ENCODE peak calls at places on chromosomes 7 and 10, in seven cellular contexts. N is suprapubic skin, R is GM23338, I is endothelial cell, E is mesothelial cell of epicardium, A is HFF-Myc, B is type B pancreatic cell. M is an unnamed sample.

GRCh38 chr10:31706921-31707571 is 221.6 kb downstream of the ARHGAP12 start:
- DNase-seq in R (no peak), A (no peak), E (no peak), N (no peak), I (no peak), B (no peak), M (no peak)

GRCh38 chr7:44768663-44769361 is 20.2 kb downstream of the ZMIZ2 start:
- DNase-seq in A (no peak), I (no peak), N (no peak), B (no peak), E (no peak), R (no peak), M (no peak)

GRCh38 chr10:75514830-75515229 is 83.4 kb downstream of the LRMDA start:
- DNase-seq in B (no peak), R (no peak), N (no peak), E (no peak), I (no peak), A (no peak), M (no peak)

GRCh38 chr7:7534031-7534430 is 1.6 kb downstream of the COL28A1 start:
- DNase-seq in A (no peak), R (no peak), N (no peak), B (no peak), I (no peak), E (no peak), M (no peak)

GRCh38 chr7:1386623-1387220 is 72.5 kb downstream of the MICALL2 start:
- DNase-seq in I (no peak), E (no peak), N (no peak), A (no peak), B (no peak), R (no peak), M (no peak)

GRCh38 chr10:119575506-119575905 is 21.3 kb downstream of the TIAL1 start:
- DNase-seq in R (no peak), A (no peak), B (no peak), I (no peak), E (no peak), N (no peak), M (no peak)

GRCh38 chr10:55793024-55793423 is 568.0 kb downstream of the ZWINT start:
- DNase-seq in R (no peak), A (no peak), N (no peak), I (no peak), B (no peak), E (no peak), M (no peak)

GRCh38 chr10:73868655-73869195 is 5.6 kb downstream of the CAMK2G start:
- DNase-seq in I (no peak), E (no peak), A (no peak), R (no peak), B (no peak), N (no peak), M (no peak)

GRCh38 chr7:99729501-99730261 is 5.3 kb downstream of the CYP3A7 start:
- DNase-seq in A (no peak), E (no peak), R (no peak), I (no peak), N (no peak), B (no peak), M (peak; percentile 41)

GRCh38 chr7:73718905-73719805 is at the start of gene STX1A:
- DNase-seq in R (peak; percentile 82), A (no peak), B (no peak), E (peak; percentile 56), N (no peak), I (peak; percentile 75), M (peak; percentile 58)

GRCh38 chr10:21385996-21386620 is 139.4 kb downstream of the SKIDA1 start:
- DNase-seq in R (peak; percentile 50), A (no peak), I (no peak), B (no peak), N (no peak), E (no peak), M (no peak)

GRCh38 chr7:123057926-123058325 is 62.4 kb upstream of the TAS2R16 start:
- DNase-seq in E (no peak), B (no peak), N (no peak), A (no peak), R (no peak), I (no peak), M (no peak)

GRCh38 chr7:123060446-123060845 is 64.9 kb upstream of the TAS2R16 start:
- DNase-seq in I (no peak), E (no peak), B (no peak), N (no peak), A (no peak), R (no peak), M (no peak)

GRCh38 chr7:123051916-123052315 is 56.4 kb upstream of the TAS2R16 start:
- DNase-seq in I (no peak), B (no peak), R (no peak), N (no peak), A (no peak), E (no peak), M (no peak)

GRCh38 chr7:123054357-123055133 is 59.0 kb upstream of the TAS2R16 start:
- DNase-seq in R (peak; percentile 69), I (peak; percentile 11), E (no peak), A (no peak), B (no peak), N (no peak), M (no peak)
- TF ChIP-seq CTCF in R (peak; percentile 48), I (no peak), E (no peak), A (no peak), B (no peak), N (no peak), M (no peak)

GRCh38 chr7:158647475-158647792 is 57.2 kb downstream of the NCAPG2 start:
- DNase-seq in I (no peak), B (no peak), A (no peak), E (no peak), N (no peak), R (no peak), M (no peak)
- TF ChIP-seq CTCF in I (no peak), B (peak; percentile 3), A (no peak), E (no peak), N (no peak), R (no peak), M (peak; percentile 10)

GRCh38 chr7:137816696-137817320 is 30.0 kb downstream of the DGKI start:
- DNase-seq in I (no peak), R (peak; percentile 65), B (no peak), N (no peak), E (no peak), A (no peak), M (peak; percentile 26)
- TF ChIP-seq CTCF in I (no peak), R (peak; percentile 71), B (peak; percentile 29), N (no peak), E (no peak), A (peak; percentile 15), M (peak; percentile 68)

DNA sequence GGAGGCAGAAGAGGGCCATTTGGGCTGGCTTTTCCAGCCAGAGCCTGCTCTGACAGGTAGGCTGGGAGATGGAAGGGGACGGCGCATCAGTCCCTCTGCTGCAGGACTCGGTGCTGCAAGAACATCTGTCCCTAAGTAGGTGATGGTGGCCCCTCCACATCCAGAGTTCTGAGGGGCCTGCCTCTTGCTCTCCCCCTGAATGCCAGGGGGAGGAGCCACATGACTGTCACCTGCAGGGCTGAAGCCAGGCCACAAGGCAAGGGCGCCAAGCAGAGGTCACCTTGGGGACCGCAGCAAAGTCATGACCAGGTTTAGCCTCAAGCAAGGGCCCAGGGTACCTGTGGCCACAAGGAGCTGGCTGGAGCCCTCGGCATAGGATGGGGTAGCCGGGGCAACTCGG is 99.4 kb downstream of the FAM53B start:
- DNase-seq in A (no peak), I (no peak), N (no peak), R (peak; percentile 48), B (no peak), E (no peak), M (no peak)
- TF ChIP-seq CTCF in A (no peak), I (no peak), N (no peak), R (peak; percentile 24), B (no peak), E (no peak), M (no peak)

DNA sequence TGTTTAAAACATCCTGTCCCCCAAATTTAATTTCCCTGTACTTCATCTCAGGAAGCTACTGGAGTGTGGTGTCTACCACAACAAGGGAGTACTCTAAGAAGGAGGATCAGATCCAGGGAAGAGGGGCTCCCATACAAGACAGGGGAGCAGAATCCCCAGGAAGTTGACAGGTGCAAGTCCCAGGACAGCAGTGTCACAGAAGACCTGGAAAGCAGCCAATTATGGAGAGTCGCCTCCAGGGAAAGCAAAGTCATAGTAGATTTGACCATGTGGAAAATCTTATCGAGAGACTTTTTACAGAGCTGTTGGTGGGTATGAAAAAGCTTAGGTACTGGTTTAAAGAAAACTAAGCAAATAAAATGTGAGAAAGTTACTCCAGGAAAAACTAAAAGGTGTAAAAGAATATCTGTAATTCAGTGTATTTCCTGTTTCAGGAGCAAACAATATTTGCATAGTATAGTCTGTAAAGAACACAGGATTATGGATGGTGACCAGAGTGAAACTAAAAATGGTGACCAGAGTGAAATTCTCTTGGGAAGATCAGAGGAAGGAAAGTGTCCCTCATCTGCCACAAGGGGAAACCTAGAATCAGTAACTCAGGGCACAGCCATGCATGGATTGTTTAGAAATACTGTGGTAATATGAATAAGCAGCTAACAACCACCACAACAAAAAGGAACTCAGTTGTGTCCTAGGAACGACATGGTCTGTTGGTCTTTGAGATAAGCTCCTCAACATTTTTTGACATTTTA is 44.5 kb downstream of the LANCL2 start:
- DNase-seq in N (no peak), I (no peak), R (no peak), E (no peak), B (no peak), A (no peak), M (peak; percentile 18)
- TF ChIP-seq CTCF in N (no peak), I (peak; percentile 12), R (no peak), E (no peak), B (no peak), A (no peak), M (peak; percentile 56)

GRCh38 chr10:70321897-70322890 is 38.4 kb upstream of the NPFFR1 start:
- DNase-seq in A (no peak), B (no peak), E (no peak), N (peak; percentile 63), R (no peak), I (no peak), M (no peak)

GRCh38 chr10:70324951-70325781 is 41.4 kb upstream of the NPFFR1 start:
- DNase-seq in R (no peak), E (no peak), I (no peak), B (no peak), N (peak; percentile 66), A (no peak), M (no peak)

GRCh38 chr10:70323143-70323696 is 39.4 kb upstream of the NPFFR1 start:
- DNase-seq in B (no peak), E (no peak), R (no peak), N (peak; percentile 62), I (no peak), A (no peak), M (no peak)

GRCh38 chr10:70324341-70324861 is 40.6 kb upstream of the NPFFR1 start:
- DNase-seq in E (no peak), A (no peak), R (peak; percentile 55), N (peak; percentile 69), I (no peak), B (no peak), M (no peak)

DNA sequence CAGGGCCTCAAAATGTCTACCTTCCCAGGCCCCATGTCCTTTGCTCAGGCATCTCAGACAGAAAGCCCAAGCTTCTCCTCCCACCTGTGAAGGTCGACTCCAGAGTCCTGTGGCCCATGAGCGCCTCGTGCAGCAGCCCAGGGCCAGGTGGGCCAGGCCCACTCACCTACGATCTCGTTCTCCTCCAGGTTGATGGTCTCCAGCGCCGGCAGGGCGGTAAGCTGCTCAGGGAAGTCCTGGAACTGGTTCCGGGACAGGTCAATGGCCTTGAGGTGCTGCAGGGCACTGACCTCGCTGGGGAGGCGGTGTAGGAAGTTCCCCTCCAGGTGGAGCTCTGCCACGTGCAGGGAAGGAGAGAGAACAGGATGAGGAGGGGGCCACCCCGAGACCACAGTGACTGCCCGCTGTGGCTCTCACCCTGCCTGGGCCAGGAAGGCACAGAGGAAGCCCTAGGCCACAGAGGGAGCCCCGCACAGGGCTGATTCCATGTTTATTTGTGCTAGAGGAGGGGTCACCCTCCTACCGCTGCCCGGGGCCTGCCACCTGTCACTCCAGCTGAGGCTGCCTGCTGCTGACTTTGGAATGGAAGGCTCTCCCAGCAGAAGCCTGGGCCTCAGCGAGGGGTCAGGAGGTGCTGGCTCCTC is 40.0 kb upstream of the NPFFR1 start:
- DNase-seq in R (peak; percentile 69), B (no peak), E (no peak), N (peak; percentile 72), I (no peak), A (no peak), M (no peak)
- TF ChIP-seq CTCF in R (peak; percentile 37), B (no peak), E (no peak), N (no peak), I (no peak), A (no peak), M (no peak)

M was measured in HFFc6.